ENCODE peak calls at places on chromosomes 3 and 15, in five cellular contexts. Q is upper lobe of left lung, A is transverse colon, K is A549, C is ovary. Y is an unnamed sample. For H3K4me1, the result is how much of the 10 kb centered on the place peaks cover.

GRCh38 chr3:172317984-172318383 is 130.3 kb downstream of the GHSR start:
- DNase-seq in C (peak), K (peak), A (peak), Q (peak), Y (no peak)

GRCh38 chr3:37922721-37923575 is 61.3 kb downstream of the CTDSPL start:
- DNase-seq in C (no peak), A (no peak), Q (peak), K (no peak), Y (no peak)

GRCh38 chr3:58419782-58420512 is 13.7 kb downstream of the PDHB start:
- DNase-seq in A (peak), C (no peak), K (no peak), Q (no peak), Y (no peak)

GRCh38 chr15:73924258-73924921 is 1.9 kb upstream of the LOXL1 start:
- DNase-seq in K (peak), Q (no peak), C (peak), A (no peak), Y (no peak)

GRCh38 chr3:122493296-122493695 is 21.4 kb downstream of the KPNA1 start:
- DNase-seq in A (no peak), Q (no peak), C (no peak), K (no peak), Y (no peak)

GRCh38 chr3:183504597-183504996 is 50.9 kb downstream of the KLHL6 start:
- DNase-seq in Q (no peak), C (no peak), K (no peak), A (no peak), Y (no peak)

GRCh38 chr3:94101860-94102259 is 39.0 kb downstream of the NSUN3 start:
- DNase-seq in A (no peak), C (no peak), Q (no peak), K (no peak), Y (no peak)

GRCh38 chr3:169478566-169479313 is 184.8 kb downstream of the MECOM start:
- DNase-seq in K (no peak), C (no peak), Q (no peak), A (no peak), Y (no peak)

GRCh38 chr15:64430000-64430735 is 30.2 kb upstream of the ZNF609 start:
- DNase-seq in C (peak), Q (peak), A (peak), K (no peak), Y (no peak)

GRCh38 chr3:184770541-184770940 is 41.4 kb upstream of the VPS8 start:
- DNase-seq in K (no peak), C (peak), A (no peak), Q (no peak), Y (no peak)

GRCh38 chr15:57565326-57565725 is 26.4 kb upstream of the MYZAP start:
- DNase-seq in A (peak), Q (no peak), K (no peak), C (no peak), Y (no peak)

GRCh38 chr3:27714692-27715453 is 7.2 kb downstream of the EOMES start:
- DNase-seq in K (no peak), Q (no peak), C (no peak), A (peak), Y (no peak)

GRCh38 chr15:62067448-62068044 is 769 bp downstream of the C2CD4A start:
- DNase-seq in K (no peak), Q (peak), A (peak), C (peak), Y (no peak)

GRCh38 chr3:197942956-197943556 is 6.9 kb upstream of the RPL35A start:
- DNase-seq in Q (no peak), C (no peak), K (no peak), A (no peak), Y (no peak)

GRCh38 chr15:65952425-65953053 is 83.2 kb downstream of the RAB11A start:
- DNase-seq in K (peak), Q (no peak), C (peak), A (no peak), Y (no peak)

GRCh38 chr15:76566276-76566675 is 229.7 kb downstream of the ISL2 start:
- DNase-seq in A (no peak), K (no peak), C (no peak), Q (no peak), Y (no peak)

GRCh38 chr15:50262533-50262932 is 3.0 kb downstream of the HDC start:
- DNase-seq in Q (no peak), C (no peak), K (no peak), A (peak), Y (no peak)

GRCh38 chr15:101359365-101359947 is 64.4 kb upstream of the SNRPA1 start:
- DNase-seq in A (no peak), K (peak), Q (no peak), C (no peak), Y (no peak)

GRCh38 chr3:146421814-146422748 is 47.3 kb downstream of the PLSCR2 start:
- DNase-seq in A (no peak), K (peak), C (no peak), Q (no peak), Y (no peak)

GRCh38 chr15:52100807-52101206 is 11.8 kb downstream of the BCL2L10 start:
- DNase-seq in Q (peak), K (no peak), C (peak), A (peak), Y (peak)

GRCh38 chr3:124919756-124920155 is 14.8 kb downstream of the MUC13 start:
- DNase-seq in Q (no peak), C (no peak), K (no peak), A (no peak), Y (no peak)

GRCh38 chr3:35664460-35664919 is 25.2 kb downstream of the ARPP21 start:
- DNase-seq in C (peak), A (no peak), K (no peak), Q (peak), Y (peak)

GRCh38 chr15:56272474-56272873 is 28.8 kb upstream of the RFX7 start:
- DNase-seq in C (no peak), A (no peak), Q (no peak), K (no peak), Y (no peak)

GRCh38 chr15:98649996-98650870 is 1.9 kb downstream of the IGF1R start:
- DNase-seq in K (no peak), A (peak), Q (peak), C (peak), Y (peak)

GRCh38 chr3:37646865-37647264 is 214.8 kb upstream of the CTDSPL start:
- DNase-seq in A (no peak), Q (no peak), C (no peak), K (no peak), Y (no peak)

GRCh38 chr3:107710851-107711250 is 188.1 kb downstream of the BBX start:
- DNase-seq in A (no peak), Q (peak), C (peak), K (peak), Y (no peak)

GRCh38 chr15:76058714-76059319 is 968 bp upstream of the TMEM266 start:
- DNase-seq in A (no peak), C (no peak), K (peak), Q (peak), Y (no peak)

GRCh38 chr3:78255403-78255802 is 1215.5 kb downstream of the ROBO2 start:
- DNase-seq in Q (no peak), A (no peak), K (no peak), C (no peak), Y (no peak)

GRCh38 chr3:46629571-46630517 is 17.5 kb downstream of the FAM240A start:
- DNase-seq in C (peak), K (peak), Q (peak), A (peak), Y (peak)

GRCh38 chr15:80492409-80492808 is 88.2 kb downstream of the ARNT2 start:
- DNase-seq in K (no peak), A (no peak), C (no peak), Q (no peak), Y (no peak)

GRCh38 chr3:119018690-119019463 is 15.8 kb downstream of the IGSF11 start:
- DNase-seq in C (no peak), K (no peak), Q (no peak), A (no peak), Y (no peak)

GRCh38 chr3:69671082-69671952 is 67.9 kb upstream of the MITF start:
- DNase-seq in Q (no peak), K (peak), C (no peak), A (no peak), Y (no peak)

GRCh38 chr3:114144909-114145688 is 33.8 kb downstream of the DRD3 start:
- DNase-seq in K (no peak), C (no peak), A (no peak), Q (no peak), Y (no peak)

DNA sequence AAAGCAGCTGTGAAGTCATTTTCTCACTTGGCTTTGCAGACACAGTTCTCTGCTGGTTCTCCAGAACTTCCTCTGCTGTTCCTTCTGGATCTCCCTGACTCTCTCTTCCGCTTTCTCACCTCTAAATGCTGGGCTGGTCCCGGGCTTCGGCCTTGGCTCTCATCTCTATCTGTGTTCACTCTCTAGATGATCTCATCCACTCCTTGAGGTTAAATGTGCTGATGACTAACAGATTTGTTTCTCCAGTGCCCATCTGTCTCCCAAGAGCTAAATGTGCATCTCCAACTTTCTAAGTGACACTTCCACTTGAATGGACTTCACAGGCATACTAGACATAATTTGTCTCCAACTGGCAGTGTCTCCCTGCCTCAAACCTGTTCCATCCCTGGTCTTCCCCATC is 95.3 kb downstream of the ITPR1 start:
- DNase-seq in A (no peak), C (no peak), K (no peak), Q (no peak), Y (no peak)
- H3K4me1 ChIP-seq in A (under half), C (under half), K (under half), Q (under half), Y (under half)

GRCh38 chr3:25664810-25665645 is at the start of gene TOP2B:
- DNase-seq in Q (peak), K (peak), C (peak), A (peak), Y (peak)
- TF ChIP-seq EP300 in Q (no peak), K (no peak), C (no peak), A (no peak), Y (no peak)

GRCh38 chr3:76724075-76724474 is 315.8 kb upstream of the ROBO2 start:
- DNase-seq in C (no peak), A (no peak), K (no peak), Q (no peak), Y (no peak)
- TF ChIP-seq CTCF in C (no peak), A (no peak), K (no peak), Q (no peak), Y (no peak)

GRCh38 chr3:149384911-149385321 is 7.5 kb upstream of the TM4SF1 start:
- DNase-seq in K (no peak), A (no peak), C (no peak), Q (no peak), Y (no peak)

GRCh38 chr3:149382091-149382467 is 4.6 kb upstream of the TM4SF1 start:
- DNase-seq in Q (no peak), C (no peak), A (no peak), K (peak), Y (no peak)

GRCh38 chr3:149382518-149382917 is 5.1 kb upstream of the TM4SF1 start:
- DNase-seq in K (no peak), A (no peak), C (no peak), Q (no peak), Y (no peak)

GRCh38 chr3:149384167-149384566 is 6.7 kb upstream of the TM4SF1 start:
- DNase-seq in C (no peak), K (no peak), Q (no peak), A (no peak), Y (no peak)

DNA sequence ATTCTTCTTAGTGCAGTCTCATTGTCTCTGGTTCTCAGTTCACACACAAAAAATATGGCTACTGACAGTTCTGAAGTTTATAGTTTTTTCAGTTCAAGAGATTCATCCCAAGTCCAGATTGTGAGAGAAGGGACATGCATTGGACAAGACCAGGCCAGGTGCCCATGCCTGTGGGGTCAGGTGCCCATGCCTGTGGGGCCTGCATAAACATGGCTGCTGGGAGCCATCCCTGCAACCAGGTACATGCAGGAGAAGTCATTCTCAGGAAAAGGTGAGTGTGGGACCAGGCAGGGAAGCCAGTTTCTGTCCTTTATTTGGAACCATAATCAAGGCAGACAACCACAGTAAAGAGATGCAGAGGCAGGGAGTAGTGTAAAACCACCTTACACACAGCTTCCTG is 6.3 kb upstream of the TM4SF1 start:
- DNase-seq in A (no peak), C (no peak), K (no peak), Q (no peak), Y (no peak)
- H3K4me1 ChIP-seq in A (under half), C (under half), K (half or more), Q (under half), Y (half or more)

GRCh38 chr3:120410541-120410940 is 40.3 kb downstream of the FSTL1 start:
- DNase-seq in C (no peak), A (no peak), K (no peak), Q (no peak), Y (no peak)
- TF ChIP-seq EP300 in C (no peak), A (no peak), K (no peak), Q (no peak), Y (no peak)

GRCh38 chr3:152539191-152539764 is 270.5 kb downstream of the MBNL1 start:
- DNase-seq in Q (no peak), A (no peak), C (no peak), K (no peak), Y (no peak)
- TF ChIP-seq CTCF in Q (no peak), A (no peak), C (no peak), K (no peak), Y (no peak)

Y was measured in suprapubic skin.